ENCODE peak calls at places on chromosomes 7 and 10, in seven cellular contexts. H is B cell; L is neural progenitor cell; R is endothelial cell; Q is lung; T is AG09319; B is CD4-positive, alpha-beta T cell. S is an unnamed sample.
A peak's percentile ranks its signal among the peaks of the same experiment; 100 is the strongest.

GRCh38 chr7:105769951-105770628 is 106.3 kb downstream of the ATXN7L1 start:
- DNase-seq in T (no peak), B (no peak), R (no peak), H (peak; percentile 55), Q (no peak), L (no peak), S (no peak)

GRCh38 chr7:130065500-130066152 is 4.7 kb upstream of the KLHDC10 start:
- DNase-seq in Q (no peak), B (no peak), L (no peak), T (no peak), R (no peak), H (no peak), S (no peak)

GRCh38 chr10:59006511-59007306 is 169.7 kb upstream of the PHYHIPL start:
- DNase-seq in H (no peak), Q (no peak), B (no peak), T (peak; percentile 47), R (no peak), L (no peak), S (no peak)

GRCh38 chr7:41817386-41817785 is 114.5 kb upstream of the INHBA start:
- DNase-seq in Q (no peak), B (no peak), R (no peak), T (no peak), H (no peak), L (no peak), S (no peak)

GRCh38 chr7:37557810-37558209 is 109.1 kb upstream of the ELMO1 start:
- DNase-seq in Q (no peak), L (no peak), R (no peak), B (no peak), T (no peak), H (no peak), S (no peak)

GRCh38 chr10:106560925-106561640 is 603.4 kb downstream of the SORCS1 start:
- DNase-seq in Q (no peak), R (no peak), T (no peak), H (no peak), B (no peak), L (no peak), S (no peak)

GRCh38 chr7:131642429-131642828 is 86.0 kb upstream of the PODXL start:
- DNase-seq in T (no peak), B (no peak), Q (no peak), H (no peak), R (no peak), L (no peak), S (no peak)

GRCh38 chr10:3095373-3096139 is 28.2 kb downstream of the PFKP start:
- DNase-seq in T (peak; percentile 87), H (no peak), R (no peak), Q (peak; percentile 51), L (no peak), B (no peak), S (no peak)

GRCh38 chr10:116767235-116767634 is 24.9 kb upstream of the HSPA12A start:
- DNase-seq in R (no peak), Q (no peak), T (no peak), B (no peak), L (no peak), H (no peak), S (peak; percentile 67)

GRCh38 chr7:142030294-142030693 is 34.6 kb downstream of the MGAM start:
- DNase-seq in R (no peak), L (peak; percentile 7), H (no peak), B (no peak), Q (no peak), T (no peak), S (no peak)

GRCh38 chr10:72308320-72308987 is 34.7 kb downstream of the DDIT4 start:
- DNase-seq in H (no peak), R (no peak), Q (no peak), B (no peak), T (no peak), L (no peak), S (no peak)

GRCh38 chr10:99782447-99783286 is at the start of gene ABCC2:
- DNase-seq in Q (no peak), H (no peak), B (no peak), R (no peak), L (no peak), T (no peak), S (no peak)

GRCh38 chr7:101315336-101315735 is 6.3 kb downstream of the IFT22 start:
- DNase-seq in H (peak; percentile 50), R (peak; percentile 56), T (no peak), L (peak; percentile 57), B (peak; percentile 36), Q (peak; percentile 34), S (peak; percentile 41)

GRCh38 chr10:7941576-7941975 is 112.9 kb upstream of the GATA3 start:
- DNase-seq in B (no peak), Q (no peak), R (no peak), H (no peak), T (no peak), L (no peak), S (no peak)

GRCh38 chr7:152464312-152465117 is 28.7 kb upstream of the KMT2C start:
- DNase-seq in T (peak; percentile 59), L (peak; percentile 81), R (peak; percentile 86), H (peak; percentile 68), B (peak; percentile 45), Q (peak; percentile 75), S (peak; percentile 88)

GRCh38 chr7:74466196-74466813 is 12.6 kb downstream of the GTF2IRD1 start:
- DNase-seq in Q (no peak), R (no peak), H (no peak), T (no peak), L (peak; percentile 43), B (no peak), S (no peak)

GRCh38 chr7:131606346-131607290 is 50.2 kb upstream of the PODXL start:
- DNase-seq in Q (no peak), B (no peak), H (no peak), R (no peak), T (no peak), L (peak; percentile 26), S (no peak)

GRCh38 chr7:155236386-155236785 is 61.3 kb upstream of the INSIG1 start:
- DNase-seq in H (no peak), L (no peak), Q (no peak), R (no peak), B (no peak), T (no peak), S (no peak)

GRCh38 chr7:155231941-155232340 is 65.7 kb upstream of the INSIG1 start:
- DNase-seq in R (no peak), T (no peak), B (no peak), Q (no peak), L (no peak), H (no peak), S (no peak)

GRCh38 chr7:155234950-155235789 is 62.5 kb upstream of the INSIG1 start:
- DNase-seq in B (no peak), T (no peak), Q (no peak), L (no peak), H (no peak), R (no peak), S (no peak)

GRCh38 chr7:155232911-155233702 is 64.6 kb upstream of the INSIG1 start:
- DNase-seq in Q (no peak), H (no peak), R (no peak), L (no peak), T (no peak), B (no peak), S (no peak)

DNA sequence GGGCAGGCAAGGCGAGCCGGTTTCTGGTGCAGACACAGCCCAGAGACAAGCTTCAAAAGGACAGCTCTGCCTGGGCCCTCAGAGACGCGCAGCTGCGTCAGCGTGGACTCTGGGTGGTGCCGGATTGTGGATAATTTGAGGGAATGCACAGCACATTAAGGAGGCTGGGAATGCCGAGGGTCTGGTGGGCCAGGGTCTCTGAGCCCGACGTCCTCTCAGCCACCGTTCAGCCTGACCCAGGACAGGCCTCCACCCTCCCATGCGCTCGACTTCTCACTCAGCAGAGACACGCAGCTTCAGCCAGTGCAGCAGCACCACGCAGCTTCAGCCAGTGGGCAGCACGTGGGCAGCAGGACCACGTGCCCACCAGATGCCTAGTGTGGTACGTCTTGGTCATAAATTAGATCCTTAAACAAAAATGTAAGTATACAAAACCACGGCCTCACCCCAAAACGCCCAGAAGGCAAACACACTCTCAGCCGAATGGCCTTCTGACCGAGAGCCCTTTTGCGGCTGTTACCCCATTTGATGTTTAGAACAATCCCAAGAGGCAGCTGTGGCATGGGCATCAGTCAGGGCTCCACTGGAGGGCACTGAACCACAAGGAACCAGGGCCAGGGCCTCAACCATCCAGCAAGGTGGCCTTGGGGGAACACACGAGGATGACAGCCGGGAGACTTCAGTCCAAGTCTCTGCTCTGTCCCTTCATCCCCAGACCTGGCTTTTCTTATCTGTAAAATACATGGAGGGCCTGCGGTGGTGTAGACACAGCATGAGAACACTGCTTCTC is 63.8 kb upstream of the INSIG1 start:
- DNase-seq in T (no peak), R (no peak), B (no peak), Q (no peak), L (no peak), H (no peak), S (no peak)
- TF ChIP-seq CTCF in T (no peak), R (no peak), B (no peak), Q (no peak), L (no peak), H (no peak), S (no peak)

DNA sequence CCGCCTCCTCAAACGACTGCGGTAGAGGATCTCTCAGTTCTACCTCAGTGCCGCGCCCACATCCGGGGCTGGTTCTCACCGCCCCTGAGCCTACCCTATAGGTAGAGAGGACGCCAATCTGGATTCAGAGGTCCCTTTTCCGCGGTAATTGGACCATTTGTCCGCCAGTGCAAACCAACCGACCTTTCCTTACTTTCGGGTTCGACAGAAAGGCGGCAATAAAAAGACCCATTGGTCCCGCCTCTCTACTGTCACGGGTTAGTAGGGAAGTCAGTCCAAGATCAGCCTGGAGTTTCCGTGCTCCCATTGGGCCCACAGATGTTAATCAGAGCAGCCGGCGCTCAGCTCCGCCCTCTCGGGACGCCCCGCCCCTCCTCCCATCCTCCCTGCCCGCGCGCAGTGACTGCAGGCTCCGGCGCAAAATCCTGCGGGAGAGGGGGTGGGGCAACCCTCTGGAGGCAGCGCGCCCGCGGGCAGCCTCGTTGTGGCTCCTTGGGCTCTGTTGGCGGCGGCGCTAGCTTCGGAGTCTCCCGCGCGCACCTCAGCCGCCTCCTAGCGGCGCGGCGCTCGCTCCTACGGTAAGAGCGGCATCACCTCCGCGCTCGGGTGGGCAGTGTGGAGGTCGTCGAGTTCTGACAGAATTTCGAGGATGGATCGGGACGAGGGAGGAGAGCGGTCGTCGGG is at the start of the genes PHTF2 and TMEM60:
- DNase-seq in Q (peak; percentile 99), L (peak; percentile 99), B (peak; percentile 92), H (peak; percentile 95), T (peak; percentile 99), R (peak; percentile 98), S (peak; percentile 100)
- TF ChIP-seq CTCF in Q (no peak), L (peak; percentile 62), B (peak; percentile 72), H (peak; percentile 74), T (peak; percentile 57), R (peak; percentile 15), S (peak; percentile 49)

DNA sequence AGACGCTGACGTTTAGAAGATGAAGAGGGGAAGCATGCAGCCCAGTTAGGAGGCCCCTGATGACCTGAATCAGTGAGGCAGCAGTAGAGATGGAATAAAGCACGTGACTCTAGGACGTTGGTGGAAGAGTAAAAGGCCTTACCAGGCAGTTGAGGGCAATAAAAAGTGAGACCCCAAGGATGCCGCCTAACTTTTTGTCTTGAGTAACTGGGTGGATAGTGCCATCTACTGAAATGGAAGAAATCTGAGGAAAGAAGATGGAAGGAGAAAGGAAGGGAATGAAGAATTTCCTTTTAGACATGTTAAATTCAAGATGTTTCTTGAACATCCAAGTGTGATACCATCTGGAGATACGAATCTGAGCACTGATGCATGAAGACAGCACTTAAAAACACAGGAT is 220.0 kb upstream of the LRRN3 start:
- DNase-seq in L (peak; percentile 10), T (no peak), B (no peak), R (no peak), Q (no peak), H (no peak), S (no peak)
- TF ChIP-seq CTCF in L (peak; percentile 29), T (no peak), B (no peak), R (no peak), Q (no peak), H (no peak), S (no peak)

GRCh38 chr7:150378853-150379589 is at the start of gene ZNF775:
- DNase-seq in B (peak; percentile 85), L (peak; percentile 99), T (peak; percentile 85), R (peak; percentile 96), Q (peak; percentile 96), H (peak; percentile 93), S (peak; percentile 97)
- TF ChIP-seq CTCF in B (no peak), L (peak; percentile 2), T (no peak), R (no peak), Q (no peak), H (peak; percentile 14), S (no peak)

S was measured in glutamatergic neuron.